ENCODE peak calls at places on chromosomes 1 and 21, in seven cellular contexts. W, Q, J, I, A, C and D are unnamed samples.

GRCh38 chr1:37325509-37326437 is 148.6 kb upstream of the ZC3H12A start:
- DNase-seq in W (no peak), Q (peak), J (no peak), I (no peak), A (peak), C (no peak), D (peak)

GRCh38 chr1:172533511-172534116 is 664 bp downstream of the SUCO start:
- DNase-seq in W (no peak), Q (peak), J (peak), I (peak), A (no peak), C (peak), D (peak)

GRCh38 chr1:95583811-95584210 is 349.8 kb downstream of the RWDD3 start:
- DNase-seq in W (no peak), Q (no peak), J (no peak), I (no peak), A (no peak), C (no peak), D (peak)

GRCh38 chr21:31908106-31909031 is 35.5 kb downstream of the HUNK start:
- DNase-seq in W (no peak), Q (peak), J (no peak), I (peak), A (no peak), C (peak), D (peak)

GRCh38 chr21:35128526-35128925 is 79.4 kb upstream of the RUNX1 start:
- DNase-seq in W (no peak), Q (no peak), J (no peak), I (no peak), A (no peak), C (no peak), D (no peak)

GRCh38 chr1:200154069-200154767 is 126.7 kb downstream of the NR5A2 start:
- DNase-seq in W (no peak), Q (no peak), J (peak), I (peak), A (no peak), C (no peak), D (peak)

GRCh38 chr1:204592246-204592948 is 76.2 kb downstream of the MDM4 start:
- DNase-seq in W (no peak), Q (no peak), J (peak), I (no peak), A (no peak), C (no peak), D (no peak)

GRCh38 chr1:67646145-67647035 is 38.6 kb upstream of the GADD45A start:
- DNase-seq in W (peak), Q (no peak), J (peak), I (peak), A (no peak), C (peak), D (peak)

GRCh38 chr1:13517193-13517812 is 3.5 kb upstream of the LRRC38 start:
- DNase-seq in W (peak), Q (peak), J (peak), I (no peak), A (no peak), C (peak), D (peak)

GRCh38 chr1:52635321-52636089 is 2.5 kb downstream of the SHISAL2A start:
- DNase-seq in W (no peak), Q (no peak), J (no peak), I (no peak), A (no peak), C (peak), D (peak)

GRCh38 chr1:91744973-91745648 is 140.8 kb downstream of the TGFBR3 start:
- DNase-seq in W (no peak), Q (no peak), J (no peak), I (no peak), A (no peak), C (no peak), D (no peak)

GRCh38 chr1:17427696-17428660 is 11.5 kb downstream of the RCC2 start:
- DNase-seq in W (no peak), Q (no peak), J (no peak), I (no peak), A (no peak), C (no peak), D (no peak)

GRCh38 chr1:113253187-113253966 is 136.9 kb upstream of the MAGI3 start:
- DNase-seq in W (peak), Q (no peak), J (no peak), I (no peak), A (no peak), C (no peak), D (no peak)

GRCh38 chr1:42317308-42317707 is 17.7 kb downstream of the FOXJ3 start:
- DNase-seq in W (no peak), Q (no peak), J (no peak), I (no peak), A (no peak), C (no peak), D (no peak)

GRCh38 chr1:101338714-101339430 is 102.1 kb downstream of the S1PR1 start:
- DNase-seq in W (no peak), Q (no peak), J (no peak), I (no peak), A (no peak), C (peak), D (no peak)

GRCh38 chr1:180270767-180271639 is 40.9 kb downstream of the LHX4 start:
- DNase-seq in W (no peak), Q (no peak), J (peak), I (peak), A (no peak), C (peak), D (no peak)

GRCh38 chr1:14590781-14591180 is 7.7 kb upstream of the KAZN start:
- DNase-seq in W (no peak), Q (peak), J (no peak), I (no peak), A (no peak), C (peak), D (peak)

GRCh38 chr21:30255679-30256078 is 27.1 kb downstream of the KRTAP24-1 start:
- DNase-seq in W (no peak), Q (no peak), J (no peak), I (no peak), A (no peak), C (no peak), D (no peak)

GRCh38 chr1:214824758-214825157 is 221.8 kb downstream of the CENPF start:
- DNase-seq in W (no peak), Q (no peak), J (no peak), I (no peak), A (no peak), C (no peak), D (no peak)

GRCh38 chr1:95309031-95309459 is 75.0 kb downstream of the RWDD3 start:
- DNase-seq in W (peak), Q (peak), J (peak), I (peak), A (no peak), C (peak), D (peak)

GRCh38 chr1:15418811-15419515 is 9.3 kb downstream of the EFHD2 start:
- DNase-seq in W (no peak), Q (no peak), J (no peak), I (no peak), A (no peak), C (no peak), D (no peak)

GRCh38 chr1:76038306-76039004 is 36.1 kb upstream of the ST6GALNAC3 start:
- DNase-seq in W (no peak), Q (no peak), J (peak), I (peak), A (no peak), C (peak), D (peak)
- H2AK5ac ChIP-seq in W (no peak), Q (no peak), J (no peak), I (no peak), A (no peak), C (no peak), D (no peak)

GRCh38 chr1:1223891-1224290 is 7.9 kb downstream of the SDF4 start:
- DNase-seq in W (no peak), Q (no peak), J (no peak), I (no peak), A (no peak), C (no peak), D (no peak)

GRCh38 chr1:1221887-1222574 is 8.1 kb upstream of the TNFRSF4 start:
- DNase-seq in W (no peak), Q (no peak), J (no peak), I (no peak), A (no peak), C (no peak), D (no peak)

GRCh38 chr1:1223321-1223720 is 8.5 kb downstream of the SDF4 start:
- DNase-seq in W (no peak), Q (no peak), J (no peak), I (no peak), A (no peak), C (no peak), D (no peak)

GRCh38 chr1:1220197-1220596 is 6.2 kb upstream of the TNFRSF4 start:
- DNase-seq in W (no peak), Q (no peak), J (no peak), I (no peak), A (no peak), C (no peak), D (no peak)

GRCh38 chr1:1222575-1223225 is 8.7 kb upstream of the TNFRSF4 start:
- DNase-seq in W (no peak), Q (no peak), J (no peak), I (no peak), A (no peak), C (no peak), D (no peak)
- H3K18ac ChIP-seq in W (no peak), Q (no peak), J (no peak), I (no peak), A (no peak), C (no peak), D (no peak)

GRCh38 chr1:209585197-209585596 is 1.7 kb downstream of the CAMK1G start:
- DNase-seq in W (no peak), Q (no peak), J (peak), I (no peak), A (no peak), C (peak), D (no peak)

GRCh38 chr1:209587778-209588177 is 4.3 kb downstream of the CAMK1G start:
- DNase-seq in W (no peak), Q (no peak), J (peak), I (no peak), A (no peak), C (peak), D (peak)

GRCh38 chr1:209586341-209586740 is 2.8 kb downstream of the CAMK1G start:
- DNase-seq in W (no peak), Q (no peak), J (peak), I (no peak), A (no peak), C (no peak), D (no peak)

GRCh38 chr1:209584186-209584776 is 767 bp downstream of the CAMK1G start:
- DNase-seq in W (no peak), Q (no peak), J (peak), I (no peak), A (no peak), C (no peak), D (no peak)

DNA sequence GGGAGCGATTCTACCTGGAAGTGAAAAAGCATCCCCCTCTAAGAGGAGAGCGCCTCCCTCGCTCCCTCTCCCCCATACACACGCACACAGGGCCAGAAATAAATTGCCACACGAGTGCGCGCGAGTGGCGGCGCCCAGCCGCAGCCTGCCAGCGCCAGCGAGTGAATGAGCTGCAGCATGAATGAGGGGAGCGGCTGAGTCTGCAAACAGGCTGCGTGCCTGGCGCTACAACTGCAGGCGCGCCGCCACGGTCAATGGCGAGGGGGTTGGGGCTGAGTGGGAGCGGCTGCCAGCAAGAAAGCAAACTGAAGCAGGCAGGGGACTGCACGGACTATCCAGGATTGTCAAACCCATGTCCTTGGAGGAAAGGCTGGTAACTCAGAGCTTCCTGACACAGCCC is 2.2 kb downstream of the CAMK1G start:
- DNase-seq in W (no peak), Q (peak), J (peak), I (no peak), A (no peak), C (no peak), D (peak)
- H2AK5ac ChIP-seq in W (no peak), Q (no peak), J (no peak), I (no peak), A (no peak), C (peak), D (no peak)

GRCh38 chr1:21939650-21940374 is 2.7 kb upstream of the HSPG2 start:
- DNase-seq in W (no peak), Q (no peak), J (peak), I (peak), A (no peak), C (peak), D (no peak)

GRCh38 chr1:21938791-21939538 is 1.9 kb upstream of the HSPG2 start:
- DNase-seq in W (no peak), Q (no peak), J (no peak), I (no peak), A (no peak), C (peak), D (no peak)

GRCh38 chr1:21941370-21941769 is 4.3 kb upstream of the HSPG2 start:
- DNase-seq in W (no peak), Q (no peak), J (no peak), I (no peak), A (no peak), C (no peak), D (no peak)

GRCh38 chr1:21942464-21942863 is 5.4 kb upstream of the HSPG2 start:
- DNase-seq in W (no peak), Q (no peak), J (no peak), I (no peak), A (no peak), C (no peak), D (no peak)

GRCh38 chr1:21940492-21940891 is 3.4 kb upstream of the HSPG2 start:
- DNase-seq in W (no peak), Q (no peak), J (no peak), I (no peak), A (no peak), C (no peak), D (no peak)
- H3K18ac ChIP-seq in W (no peak), Q (no peak), J (no peak), I (no peak), A (no peak), C (no peak), D (no peak)

DNA sequence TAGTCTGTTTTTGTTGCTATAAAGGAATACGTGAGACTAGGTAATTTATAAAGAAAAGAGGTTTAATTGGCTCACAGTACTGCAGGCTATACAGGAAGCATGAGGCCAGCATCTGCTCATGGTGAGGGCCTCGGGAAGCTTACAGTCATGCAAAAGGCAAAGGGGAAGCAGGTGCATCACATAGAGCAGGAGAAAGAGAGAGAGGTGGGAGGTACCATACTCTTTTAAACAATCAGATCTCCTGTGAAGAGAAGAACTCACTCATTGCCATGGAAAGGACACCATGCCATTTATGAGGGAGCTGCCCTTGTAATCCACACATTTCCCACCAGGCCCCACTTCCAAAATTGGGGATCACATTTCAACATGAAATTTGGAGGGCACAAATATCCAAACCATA is 12.7 kb downstream of the PPP1R12B start:
- DNase-seq in W (no peak), Q (no peak), J (no peak), I (no peak), A (no peak), C (no peak), D (no peak)
- H2AK5ac ChIP-seq in W (no peak), Q (no peak), J (no peak), I (no peak), A (no peak), C (no peak), D (no peak)

GRCh38 chr1:157775101-157775870 is 1.6 kb downstream of the FCRL2 start:
- DNase-seq in W (no peak), Q (no peak), J (no peak), I (no peak), A (no peak), C (no peak), D (no peak)
- H3K18ac ChIP-seq in W (no peak), Q (no peak), J (no peak), I (no peak), A (no peak), C (no peak), D (no peak)

GRCh38 chr1:117981455-117982192 is 52.1 kb downstream of the WDR3 start:
- DNase-seq in W (no peak), Q (no peak), J (no peak), I (no peak), A (no peak), C (no peak), D (no peak)
- H2AK5ac ChIP-seq in W (no peak), Q (no peak), J (no peak), I (no peak), A (no peak), C (no peak), D (no peak)

GRCh38 chr1:218589487-218589886 is 244.4 kb downstream of the TGFB2 start:
- DNase-seq in W (no peak), Q (no peak), J (no peak), I (no peak), A (no peak), C (no peak), D (no peak)
- H3K18ac ChIP-seq in W (no peak), Q (no peak), J (no peak), I (no peak), A (no peak), C (no peak), D (no peak)

GRCh38 chr1:21201650-21202049 is 25.0 kb upstream of the EIF4G3 start:
- DNase-seq in W (no peak), Q (no peak), J (no peak), I (no peak), A (no peak), C (no peak), D (no peak)

GRCh38 chr1:21200767-21201166 is 24.1 kb upstream of the EIF4G3 start:
- DNase-seq in W (no peak), Q (no peak), J (peak), I (peak), A (no peak), C (no peak), D (no peak)

GRCh38 chr1:21205416-21205815 is 28.7 kb upstream of the EIF4G3 start:
- DNase-seq in W (no peak), Q (no peak), J (no peak), I (no peak), A (no peak), C (no peak), D (peak)

GRCh38 chr1:21206117-21206516 is 29.4 kb upstream of the EIF4G3 start:
- DNase-seq in W (no peak), Q (no peak), J (no peak), I (peak), A (no peak), C (no peak), D (no peak)
- H2AK5ac ChIP-seq in W (no peak), Q (no peak), J (no peak), I (no peak), A (no peak), C (no peak), D (no peak)